ENCODE peak calls at places on chromosome 1, in eight cellular contexts. G, N, U, Q, B, S, O and J are unnamed samples.

GRCh38 chr1:239976130-239976968 is 115.3 kb upstream of the FMN2 start:
- DNase-seq in Q (peak; percentile 59), B (peak; percentile 55), G (peak; percentile 75), N (peak; percentile 63), U (peak; percentile 4), S (no peak), O (peak; percentile 28), J (peak; percentile 57)

GRCh38 chr1:68963353-68963752 is 466.5 kb upstream of the DEPDC1 start:
- DNase-seq in B (no peak), S (no peak), G (no peak), U (no peak), O (no peak), Q (no peak), N (no peak), J (no peak)

GRCh38 chr1:54027848-54028247 is 9.9 kb upstream of the LDLRAD1 start:
- DNase-seq in O (no peak), G (no peak), U (no peak), B (no peak), S (no peak), N (no peak), Q (no peak), J (no peak)

GRCh38 chr1:34407140-34407539 is 230.4 kb downstream of the C1orf94 start:
- DNase-seq in Q (no peak), U (no peak), G (no peak), S (no peak), N (peak; percentile 34), O (no peak), B (peak; percentile 7), J (no peak)

GRCh38 chr1:29756901-29757729 is 520.8 kb downstream of the PTPRU start:
- DNase-seq in S (no peak), B (peak; percentile 34), U (no peak), Q (no peak), G (no peak), N (no peak), O (no peak), J (no peak)

GRCh38 chr1:52403566-52404115 is 582 bp downstream of the ORC1 start:
- DNase-seq in Q (peak; percentile 47), O (no peak), N (no peak), S (peak; percentile 41), U (peak; percentile 36), B (no peak), G (peak; percentile 73), J (peak; percentile 12)

GRCh38 chr1:209869242-209870149 is 41.7 kb downstream of the UTP25 start:
- DNase-seq in O (no peak), S (no peak), B (no peak), Q (no peak), N (no peak), U (no peak), G (no peak), J (peak; percentile 43)

GRCh38 chr1:65278344-65279091 is 30.8 kb upstream of the DNAJC6 start:
- DNase-seq in Q (no peak), N (no peak), S (no peak), U (no peak), B (no peak), G (no peak), O (no peak), J (no peak)

GRCh38 chr1:9685833-9686232 is 34.3 kb downstream of the PIK3CD start:
- DNase-seq in N (no peak), G (no peak), Q (no peak), B (no peak), O (no peak), S (no peak), U (no peak), J (no peak)